ENCODE peak calls at places on chromosome 20, in six cellular contexts. N, H, D, E, C and O are unnamed samples.

GRCh38 chr20:36569847-36570429 is 3.5 kb upstream of the TGIF2 start:
- DNase-seq in N (no peak), H (no peak), D (no peak), E (no peak), C (no peak), O (no peak)

GRCh38 chr20:57061058-57061900 is 205.2 kb downstream of the BMP7 start:
- DNase-seq in N (no peak), H (peak; percentile 67), D (no peak), E (no peak), C (peak; percentile 67), O (no peak)

GRCh38 chr20:56551571-56551970 is 18.5 kb downstream of the FAM209B start:
- DNase-seq in N (no peak), H (no peak), D (no peak), E (no peak), C (no peak), O (no peak)

GRCh38 chr20:3235661-3236324 is 3.2 kb downstream of the SLC4A11 start:
- DNase-seq in N (no peak), H (peak; percentile 65), D (no peak), E (no peak), C (no peak), O (no peak)

GRCh38 chr20:40545478-40545877 is 143.6 kb downstream of the MAFB start:
- DNase-seq in N (no peak), H (no peak), D (no peak), E (no peak), C (no peak), O (no peak)

GRCh38 chr20:45918182-45918737 is 6.3 kb upstream of the PLTP start:
- DNase-seq in N (no peak), H (no peak), D (no peak), E (peak; percentile 60), C (peak; percentile 51), O (no peak)

GRCh38 chr20:59830107-59831023 is 103.1 kb downstream of the SYCP2 start:
- DNase-seq in N (no peak), H (no peak), D (no peak), E (no peak), C (peak; percentile 3), O (no peak)

GRCh38 chr20:13317439-13317838 is 96.4 kb downstream of the ISM1 start:
- DNase-seq in N (no peak), H (no peak), D (no peak), E (no peak), C (no peak), O (no peak)

GRCh38 chr20:3364323-3365013 is 43.0 kb downstream of the DNAAF9 start:
- DNase-seq in N (no peak), H (no peak), D (no peak), E (no peak), C (no peak), O (no peak)

GRCh38 chr20:8578191-8578690 is 446.2 kb downstream of the PLCB1 start:
- DNase-seq in N (no peak), H (no peak), D (no peak), E (no peak), C (no peak), O (no peak)

GRCh38 chr20:23349338-23350006 is 1.1 kb upstream of the NXT1 start:
- DNase-seq in N (no peak), H (peak; percentile 68), D (no peak), E (peak; percentile 50), C (no peak), O (no peak)

GRCh38 chr20:35820715-35821114 is 48.9 kb downstream of the PHF20 start:
- DNase-seq in N (no peak), H (no peak), D (no peak), E (no peak), C (no peak), O (no peak)

GRCh38 chr20:51385941-51386530 is 156.5 kb downstream of the NFATC2 start:
- DNase-seq in N (no peak), H (peak; percentile 69), D (peak; percentile 41), E (no peak), C (no peak), O (no peak)

GRCh38 chr20:51529027-51529749 is 13.3 kb downstream of the NFATC2 start:
- DNase-seq in N (no peak), H (no peak), D (no peak), E (no peak), C (peak; percentile 59), O (no peak)

GRCh38 chr20:57090590-57091560 is 175.6 kb downstream of the BMP7 start:
- DNase-seq in N (no peak), H (no peak), D (no peak), E (no peak), C (no peak), O (no peak)

GRCh38 chr20:42361402-42361801 is 743.2 kb upstream of the CHD6 start:
- DNase-seq in N (no peak), H (no peak), D (no peak), E (no peak), C (no peak), O (no peak)

GRCh38 chr20:3398681-3399252 is 8.7 kb downstream of the DNAAF9 start:
- DNase-seq in N (no peak), H (no peak), D (no peak), E (no peak), C (no peak), O (no peak)

GRCh38 chr20:35660122-35660937 is 4.4 kb downstream of the CPNE1 start:
- DNase-seq in N (no peak), H (no peak), D (no peak), E (no peak), C (no peak), O (no peak)

GRCh38 chr20:45836841-45837240 is 3.2 kb downstream of the SNX21 start:
- DNase-seq in N (no peak), H (no peak), D (no peak), E (no peak), C (no peak), O (no peak)

GRCh38 chr20:41330343-41330720 is 10.3 kb upstream of the LPIN3 start:
- DNase-seq in N (no peak), H (no peak), D (no peak), E (no peak), C (no peak), O (no peak)

GRCh38 chr20:5835234-5835845 is 85.1 kb downstream of the SHLD1 start:
- DNase-seq in N (no peak), H (peak; percentile 38), D (peak; percentile 38), E (peak; percentile 51), C (no peak), O (no peak)

DNA sequence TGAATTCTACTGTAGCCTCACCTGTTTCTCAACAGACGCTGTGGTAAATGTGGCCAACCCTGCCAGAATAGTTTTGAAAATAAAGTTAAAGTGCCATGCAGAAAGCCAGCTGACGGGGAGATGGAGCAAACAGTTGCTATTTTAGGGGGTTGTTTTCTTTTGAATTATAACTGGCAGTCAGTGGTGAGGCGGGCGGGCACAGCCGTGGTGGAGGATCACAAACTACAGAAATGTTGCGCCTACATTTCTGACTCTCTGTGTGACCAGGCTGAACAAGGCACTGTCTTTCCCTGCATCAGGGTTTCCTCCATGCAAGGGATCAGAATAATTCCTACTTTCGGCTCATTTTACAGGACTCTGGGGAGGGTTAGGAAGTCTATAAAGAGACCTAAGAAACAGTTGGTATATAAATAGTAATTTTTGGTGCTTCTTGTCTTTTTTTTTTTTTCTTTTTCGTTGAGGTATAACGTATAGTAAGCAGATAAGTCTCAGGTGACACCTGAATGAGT is 17.2 kb downstream of the CHMP4B start:
- DNase-seq in N (no peak), H (no peak), D (no peak), E (no peak), C (no peak), O (no peak)
- H3K27ac ChIP-seq in N (peak overlapping the region; percentile 79), H (no peak overlapping the region), D (no peak overlapping the region), E (peak overlapping the region; percentile 6), C (peak overlapping the region; percentile 84), O (no peak overlapping the region)

GRCh38 chr20:47257256-47257655 is 99.2 kb downstream of the ZMYND8 start:
- DNase-seq in N (no peak), H (no peak), D (no peak), E (no peak), C (no peak), O (no peak)
- H3K27ac ChIP-seq in N (no peak overlapping the region), H (no peak overlapping the region), D (no peak overlapping the region), E (no peak overlapping the region), C (no peak overlapping the region), O (peak overlapping the region; percentile 18)

GRCh38 chr20:25148982-25149846 is 46.3 kb upstream of the ENTPD6 start:
- DNase-seq in N (no peak), H (no peak), D (no peak), E (no peak), C (no peak), O (no peak)

GRCh38 chr20:25148181-25148981 is 47.1 kb upstream of the ENTPD6 start:
- DNase-seq in N (peak; percentile 66), H (no peak), D (peak; percentile 68), E (peak; percentile 82), C (no peak), O (no peak)

GRCh38 chr20:25146976-25147375 is 48.5 kb upstream of the ENTPD6 start:
- DNase-seq in N (no peak), H (no peak), D (no peak), E (no peak), C (no peak), O (no peak)

GRCh38 chr20:25147716-25148115 is 47.8 kb upstream of the ENTPD6 start:
- DNase-seq in N (no peak), H (no peak), D (no peak), E (no peak), C (no peak), O (no peak)

DNA sequence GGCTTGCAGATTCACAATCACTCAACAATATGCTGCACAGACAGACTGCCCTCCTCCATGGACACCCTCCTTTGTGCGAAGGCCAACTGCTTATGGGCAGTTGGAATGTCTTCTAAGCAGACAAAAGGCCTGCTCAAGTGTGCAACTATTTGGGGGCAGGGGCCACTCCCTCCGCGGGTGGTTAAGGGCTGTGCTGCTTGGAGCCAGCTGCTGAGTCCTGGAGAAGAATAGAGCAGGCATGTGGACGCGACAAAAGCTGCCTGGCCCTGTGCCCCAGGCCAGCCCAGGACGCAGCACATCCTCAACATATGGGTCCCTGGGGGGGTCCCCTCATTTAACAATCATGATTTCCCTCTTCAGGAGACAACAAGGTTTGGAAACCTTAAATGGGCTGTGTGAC is 45.5 kb upstream of the ENTPD6 start:
- DNase-seq in N (no peak), H (no peak), D (no peak), E (no peak), C (no peak), O (no peak)
- H3K27ac ChIP-seq in N (no peak overlapping the region), H (no peak overlapping the region), D (no peak overlapping the region), E (no peak overlapping the region), C (no peak overlapping the region), O (no peak overlapping the region)

DNA sequence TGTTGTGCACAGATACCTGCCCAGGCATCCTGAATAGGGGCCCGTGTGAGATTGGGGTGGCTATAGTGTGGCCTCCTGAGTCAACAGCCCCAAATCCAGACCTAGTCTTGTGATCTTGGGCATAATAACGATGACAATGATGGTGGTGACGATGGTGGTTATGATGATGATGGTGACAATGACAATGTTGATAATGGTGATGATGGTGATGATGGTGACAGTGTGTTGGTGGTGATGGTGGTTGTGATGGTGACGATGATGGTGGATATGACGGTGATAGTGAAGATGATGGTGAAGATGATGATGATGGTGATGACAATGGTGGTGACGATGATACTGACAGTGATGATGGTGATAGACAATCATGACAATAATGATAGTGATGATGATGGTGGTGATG is 5.1 kb upstream of the RPS21 start:
- DNase-seq in N (no peak), H (no peak), D (no peak), E (no peak), C (no peak), O (no peak)
- H3K27ac ChIP-seq in N (no peak overlapping the region), H (peak overlapping the region; percentile 78), D (no peak overlapping the region), E (peak overlapping the region; percentile 3), C (no peak overlapping the region), O (peak overlapping the region; percentile 7)